ENCODE peak calls at places on chromosome 22, in five cellular contexts. A is adrenal gland, B is cardiac muscle cell, R is heart left ventricle, P is Caco-2. L is an unnamed sample.

GRCh38 chr22:50294319-50294656 is 13.2 kb downstream of the PLXNB2 start:
- DNase-seq in P (no peak), B (no peak), A (no peak), R (no peak), L (no peak)

GRCh38 chr22:28505416-28506156 is 174.1 kb downstream of the TTC28 start:
- DNase-seq in A (no peak), B (peak), R (no peak), P (no peak), L (no peak)

GRCh38 chr22:24977370-24978230 is 25.1 kb downstream of the KIAA1671 start:
- DNase-seq in B (peak), R (peak), A (peak), P (no peak), L (no peak)

GRCh38 chr22:28222976-28223375 is 303.9 kb upstream of the PITPNB start:
- DNase-seq in B (peak), P (no peak), R (no peak), A (no peak), L (no peak)

GRCh38 chr22:22103078-22103593 is 120.5 kb upstream of the TOP3B start:
- DNase-seq in R (no peak), P (no peak), A (no peak), B (no peak), L (no peak)

GRCh38 chr22:40524392-40525249 is 111.9 kb downstream of the MRTFA start:
- DNase-seq in A (no peak), P (no peak), B (peak), R (no peak), L (no peak)

GRCh38 chr22:41382098-41382578 is 396 bp downstream of the TEF start:
- DNase-seq in A (peak), P (peak), R (peak), B (no peak), L (no peak)

GRCh38 chr22:50696251-50696798 is 23.7 kb downstream of the SHANK3 start:
- DNase-seq in A (no peak), R (peak), B (no peak), P (no peak), L (no peak)

GRCh38 chr22:34878996-34879395 is 187.0 kb upstream of the ISX start:
- DNase-seq in A (no peak), B (no peak), R (no peak), P (no peak), L (no peak)

GRCh38 chr22:28799125-28799833 is 1.1 kb downstream of the XBP1 start:
- DNase-seq in R (peak), B (peak), P (no peak), A (peak), L (peak)

GRCh38 chr22:27159016-27159415 is 501.6 kb downstream of the MIAT start:
- DNase-seq in A (no peak), P (no peak), B (no peak), R (no peak), L (no peak)

GRCh38 chr22:30248484-30248883 is 1.9 kb upstream of the LIF start:
- DNase-seq in P (no peak), R (no peak), A (no peak), B (no peak), L (no peak)
- H3K4me3 ChIP-seq in P (no peak), R (peak), A (no peak), B (no peak), L (no peak)

GRCh38 chr22:46367707-46368191 is 32.2 kb downstream of the TRMU start:
- DNase-seq in B (peak), R (peak), A (peak), P (no peak), L (peak)
- H3K4me3 ChIP-seq in B (no peak), R (no peak), A (no peak), P (no peak), L (no peak)

GRCh38 chr22:35892192-35892591 is 136.4 kb downstream of the RBFOX2 start:
- DNase-seq in R (no peak), P (no peak), A (peak), B (peak), L (no peak)
- H3K4me3 ChIP-seq in R (peak), P (no peak), A (no peak), B (no peak), L (no peak)

GRCh38 chr22:38111941-38112355 is 1.5 kb upstream of the BAIAP2L2 start:
- DNase-seq in R (no peak), A (no peak), P (no peak), B (no peak), L (no peak)

GRCh38 chr22:38109391-38110000 is 988 bp downstream of the BAIAP2L2 start:
- DNase-seq in A (no peak), R (no peak), P (no peak), B (no peak), L (no peak)

GRCh38 chr22:38112361-38112760 is 1.9 kb upstream of the BAIAP2L2 start:
- DNase-seq in A (no peak), B (no peak), R (no peak), P (no peak), L (no peak)

GRCh38 chr22:38110008-38110862 is at the start of gene BAIAP2L2:
- DNase-seq in P (peak), A (no peak), B (no peak), R (no peak), L (no peak)

DNA sequence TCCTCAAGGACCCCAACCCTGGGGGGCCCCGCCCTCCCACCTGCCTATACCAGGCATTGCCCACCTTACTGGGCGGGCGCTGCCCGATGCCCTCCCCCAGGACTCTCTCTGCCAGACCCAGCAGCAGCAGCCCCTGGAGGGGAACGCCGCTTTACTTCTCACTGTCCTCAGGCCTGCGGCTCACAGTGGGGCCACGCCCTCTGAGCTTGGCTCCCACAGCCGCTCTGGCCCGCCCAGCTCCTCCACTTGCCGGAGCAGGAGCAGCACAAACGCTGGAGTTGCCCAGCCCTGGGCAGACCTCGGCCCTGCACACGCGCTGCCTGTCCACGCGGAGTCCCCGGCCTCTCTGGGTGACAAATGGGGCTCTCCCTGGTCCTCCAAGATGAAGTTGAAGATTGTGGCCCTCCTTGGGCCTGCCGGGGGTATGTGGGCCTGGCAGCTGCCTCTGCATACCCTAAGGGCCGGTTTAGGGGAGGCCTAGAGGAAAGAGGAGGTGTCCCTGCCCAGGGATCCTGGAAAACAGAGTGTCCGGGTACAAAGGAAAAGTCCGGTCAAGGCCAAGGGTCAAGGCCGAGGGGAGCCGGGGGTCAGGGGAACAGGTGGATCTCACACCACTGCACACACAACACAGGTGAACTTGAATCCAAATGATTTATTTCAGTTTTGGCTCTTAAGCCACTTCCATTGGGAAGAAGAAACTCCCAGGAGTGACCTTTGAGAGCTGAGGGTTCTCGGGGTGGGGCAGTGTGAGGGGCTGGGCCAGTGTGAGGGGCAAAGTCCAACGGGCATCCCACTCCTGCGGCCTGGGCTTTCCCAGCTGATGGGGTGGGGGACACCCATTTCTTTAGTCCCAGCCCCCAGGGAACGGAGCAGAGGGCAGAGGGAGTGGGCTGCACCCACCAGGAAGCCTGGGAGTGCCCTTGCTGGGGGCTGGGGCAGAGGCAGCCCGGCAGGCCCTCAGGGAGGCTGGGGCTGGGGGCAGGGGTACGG is 674 bp upstream of the BAIAP2L2 start:
- DNase-seq in B (no peak), A (no peak), R (no peak), P (peak), L (no peak)
- H3K4me3 ChIP-seq in B (no peak), A (no peak), R (no peak), P (peak), L (no peak)

GRCh38 chr22:44755418-44755817 is 3.0 kb downstream of the ARHGAP8 start:
- DNase-seq in P (no peak), R (no peak), A (no peak), B (no peak), L (no peak)
- H3K4me3 ChIP-seq in P (no peak), R (no peak), A (no peak), B (no peak), L (peak)

DNA sequence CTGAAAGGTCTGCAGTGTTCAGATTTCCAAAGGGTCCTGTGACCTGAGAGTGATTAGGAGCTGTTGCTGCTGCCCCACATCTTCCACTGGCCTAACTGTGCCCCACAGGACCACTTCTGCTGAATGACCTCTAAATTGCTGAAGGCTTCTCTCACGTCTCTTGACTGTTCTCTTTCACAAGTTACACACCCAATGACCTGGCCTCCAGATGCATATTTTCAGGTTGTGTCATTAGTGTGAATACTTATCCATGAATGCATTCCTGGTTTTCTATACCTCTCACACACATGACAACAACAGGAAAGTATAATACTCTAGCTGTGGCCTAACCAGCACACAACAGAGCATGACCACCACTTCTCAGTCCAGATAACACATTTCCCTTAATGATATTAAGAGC is 15.4 kb downstream of the PRR14L start:
- DNase-seq in P (no peak), R (no peak), B (peak), A (no peak), L (no peak)
- H3K4me3 ChIP-seq in P (no peak), R (no peak), B (no peak), A (no peak), L (no peak)